ENCODE peak calls at places on chromosomes 16 and 17, in six cellular contexts. I is mammary epithelial cell, O is HepG2, M is GM23338, T is fibroblast of lung, W is GM23248. Z is an unnamed sample.
A peak's percentile ranks its signal among the peaks of the same experiment; 100 is the strongest.

GRCh38 chr16:48218473-48218872 is 25.6 kb upstream of the LONP2 start:
- DNase-seq in I (no peak), O (no peak), M (no peak), T (no peak), W (no peak), Z (no peak)

GRCh38 chr17:1143573-1143972 is 36.2 kb downstream of the ABR start:
- DNase-seq in I (no peak), O (no peak), M (peak; percentile 65), T (peak; percentile 20), W (peak; percentile 51), Z (no peak)

GRCh38 chr17:60139438-60140285 is 10.1 kb upstream of the CA4 start:
- DNase-seq in I (peak; percentile 34), O (peak; percentile 47), M (peak; percentile 86), T (peak; percentile 63), W (peak; percentile 85), Z (peak; percentile 49)

GRCh38 chr16:46629331-46629843 is 8.2 kb upstream of the SHCBP1 start:
- DNase-seq in I (peak; percentile 50), O (peak; percentile 60), M (peak; percentile 79), T (peak; percentile 49), W (peak; percentile 82), Z (peak; percentile 49)

GRCh38 chr17:57772774-57773173 is 27.7 kb upstream of the CCDC182 start:
- DNase-seq in I (no peak), O (no peak), M (no peak), T (no peak), W (no peak), Z (no peak)

GRCh38 chr17:74770498-74771318 is 5.4 kb downstream of the NAT9 start:
- DNase-seq in I (peak; percentile 51), O (peak; percentile 81), M (peak; percentile 85), T (no peak), W (peak; percentile 58), Z (peak; percentile 71)

GRCh38 chr17:34366051-34366450 is 3.0 kb upstream of the CCL1 start:
- DNase-seq in I (no peak), O (no peak), M (no peak), T (no peak), W (no peak), Z (peak; percentile 50)

GRCh38 chr17:40338058-40338457 is 26.5 kb downstream of the GJD3 start:
- DNase-seq in I (no peak), O (no peak), M (no peak), T (no peak), W (no peak), Z (no peak)

GRCh38 chr16:17161034-17161433 is 309.7 kb downstream of the XYLT1 start:
- DNase-seq in I (no peak), O (no peak), M (peak; percentile 30), T (no peak), W (no peak), Z (no peak)

GRCh38 chr17:76582660-76583059 is 3.0 kb downstream of the ST6GALNAC2 start:
- DNase-seq in I (peak; percentile 90), O (no peak), M (no peak), T (no peak), W (no peak), Z (no peak)

GRCh38 chr17:80565347-80566053 is 20.9 kb downstream of the RPTOR start:
- DNase-seq in I (no peak), O (no peak), M (peak; percentile 47), T (no peak), W (no peak), Z (no peak)

GRCh38 chr17:66689192-66689591 is 145.7 kb upstream of the CACNG5 start:
- DNase-seq in I (no peak), O (no peak), M (no peak), T (no peak), W (no peak), Z (no peak)

GRCh38 chr17:63525190-63525946 is 2.2 kb downstream of the KCNH6 start:
- DNase-seq in I (no peak), O (no peak), M (no peak), T (no peak), W (no peak), Z (no peak)

GRCh38 chr16:17518441-17518840 is 47.7 kb upstream of the XYLT1 start:
- DNase-seq in I (peak; percentile 46), O (no peak), M (no peak), T (peak; percentile 97), W (peak; percentile 72), Z (no peak)

GRCh38 chr17:35841505-35841904 is 27.2 kb downstream of the HEATR9 start:
- DNase-seq in I (no peak), O (no peak), M (no peak), T (peak; percentile 8), W (peak; percentile 48), Z (no peak)

GRCh38 chr16:87161822-87162676 is 155.1 kb downstream of the C16orf95 start:
- DNase-seq in I (peak; percentile 16), O (no peak), M (no peak), T (no peak), W (no peak), Z (no peak)

GRCh38 chr16:78893340-78893739 is 707.2 kb downstream of the MAF start:
- DNase-seq in I (no peak), O (no peak), M (no peak), T (no peak), W (no peak), Z (no peak)

GRCh38 chr17:48552453-48553189 is 7.7 kb upstream of the HOXB2 start:
- DNase-seq in I (peak; percentile 68), O (no peak), M (peak; percentile 48), T (peak; percentile 62), W (no peak), Z (no peak)

GRCh38 chr17:63704259-63704576 is 4.3 kb upstream of the LIMD2 start:
- DNase-seq in I (no peak), O (no peak), M (no peak), T (no peak), W (no peak), Z (no peak)

GRCh38 chr17:81206166-81206565 is 16.6 kb downstream of the CEP131 start:
- DNase-seq in I (no peak), O (no peak), M (no peak), T (no peak), W (no peak), Z (no peak)

GRCh38 chr17:82892869-82893565 is 53.2 kb upstream of the ZNF750 start:
- DNase-seq in I (no peak), O (no peak), M (no peak), T (no peak), W (no peak), Z (no peak)

GRCh38 chr17:17692353-17693252 is 11.3 kb downstream of the RAI1 start:
- DNase-seq in I (no peak), O (peak; percentile 52), M (no peak), T (peak; percentile 48), W (no peak), Z (no peak)

GRCh38 chr17:81470270-81470943 is 42.2 kb downstream of the ACTG1 start:
- DNase-seq in I (no peak), O (no peak), M (no peak), T (no peak), W (no peak), Z (no peak)

GRCh38 chr16:77963185-77964044 is 58.9 kb upstream of the CLEC3A start:
- DNase-seq in I (no peak), O (no peak), M (peak; percentile 93), T (peak; percentile 45), W (no peak), Z (no peak)

GRCh38 chr17:17613708-17614114 is 22.2 kb upstream of the PEMT start:
- DNase-seq in I (peak; percentile 62), O (peak; percentile 63), M (peak; percentile 93), T (peak; percentile 55), W (peak; percentile 81), Z (peak; percentile 66)

GRCh38 chr17:4420692-4421131 is 13.0 kb upstream of the SPNS3 start:
- DNase-seq in I (peak; percentile 50), O (peak; percentile 73), M (peak; percentile 90), T (peak; percentile 55), W (peak; percentile 78), Z (peak; percentile 87)

GRCh38 chr16:23081675-23082119 is 67.6 kb downstream of the USP31 start:
- DNase-seq in I (peak; percentile 81), O (no peak), M (no peak), T (peak; percentile 90), W (peak; percentile 91), Z (no peak)

GRCh38 chr16:72847187-72848044 is 200.5 kb downstream of the ZFHX3 start:
- DNase-seq in I (no peak), O (peak; percentile 30), M (peak; percentile 73), T (no peak), W (peak; percentile 47), Z (no peak)

GRCh38 chr16:84725481-84726078 is 25.8 kb downstream of the USP10 start:
- DNase-seq in I (no peak), O (no peak), M (no peak), T (no peak), W (no peak), Z (no peak)
- H4K20me1 ChIP-seq in I (peaks cover 5% of the 10 kb centered on the region), O (peaks cover 94% of the 10 kb centered on the region), M (peaks cover 67% of the 10 kb centered on the region), T (no peaks in the 10 kb centered on the region), W (peaks cover 7% of the 10 kb centered on the region), Z (peaks cover 12% of the 10 kb centered on the region)

GRCh38 chr16:11734653-11735043 is 8.0 kb downstream of the TXNDC11 start:
- DNase-seq in I (no peak), O (no peak), M (no peak), T (no peak), W (no peak), Z (peak; percentile 52)

GRCh38 chr16:11738742-11739544 is 3.7 kb downstream of the TXNDC11 start:
- DNase-seq in I (no peak), O (no peak), M (no peak), T (no peak), W (no peak), Z (peak; percentile 71)

GRCh38 chr16:11735801-11736200 is 6.9 kb downstream of the TXNDC11 start:
- DNase-seq in I (no peak), O (no peak), M (no peak), T (no peak), W (no peak), Z (peak; percentile 56)

GRCh38 chr16:11737678-11738077 is 5.0 kb downstream of the TXNDC11 start:
- DNase-seq in I (no peak), O (no peak), M (no peak), T (no peak), W (no peak), Z (peak; percentile 23)

GRCh38 chr16:11736903-11737302 is 5.8 kb downstream of the TXNDC11 start:
- DNase-seq in I (no peak), O (no peak), M (no peak), T (no peak), W (no peak), Z (peak; percentile 23)
- H4K20me1 ChIP-seq in I (no peaks in the 10 kb centered on the region), O (peaks cover 48% of the 10 kb centered on the region), M (peaks cover 31% of the 10 kb centered on the region), T (no peaks in the 10 kb centered on the region), W (peaks cover 11% of the 10 kb centered on the region), Z (no peaks in the 10 kb centered on the region)

GRCh38 chr16:63096857-63097256 is 1060.6 kb upstream of the CDH8 start:
- DNase-seq in I (no peak), O (no peak), M (no peak), T (no peak), W (no peak), Z (no peak)

DNA sequence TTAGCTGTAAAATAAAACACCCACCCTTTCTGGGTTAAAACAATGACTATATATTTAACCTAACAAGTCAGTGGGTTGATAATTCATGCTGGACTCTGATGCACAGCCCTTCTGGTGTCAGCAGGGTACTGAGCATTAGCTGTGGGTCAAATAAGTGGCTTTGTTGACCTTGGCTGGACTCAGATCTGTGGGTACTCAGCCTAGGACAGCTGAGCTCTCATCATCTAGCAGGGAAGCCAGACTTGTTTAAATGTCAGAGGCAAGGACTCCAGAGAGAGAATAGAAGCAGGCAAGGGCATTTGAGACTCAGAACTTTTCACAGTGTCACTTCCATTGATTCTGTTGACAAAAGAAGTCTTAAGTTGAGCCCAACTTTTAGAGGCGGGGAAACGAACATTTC is 1063.8 kb upstream of the CDH8 start:
- DNase-seq in I (no peak), O (no peak), M (no peak), T (no peak), W (no peak), Z (no peak)
- H4K20me1 ChIP-seq in I (no peaks in the 10 kb centered on the region), O (no peaks in the 10 kb centered on the region), M (no peaks in the 10 kb centered on the region), T (no peaks in the 10 kb centered on the region), W (no peaks in the 10 kb centered on the region), Z (no peaks in the 10 kb centered on the region)

GRCh38 chr16:31188450-31189411 is 8.8 kb downstream of the FUS start:
- DNase-seq in I (no peak), O (no peak), M (no peak), T (no peak), W (no peak), Z (no peak)
- H4K20me1 ChIP-seq in I (peaks cover 9% of the 10 kb centered on the region), O (peaks cover 78% of the 10 kb centered on the region), M (peaks cover 86% of the 10 kb centered on the region), T (no peaks in the 10 kb centered on the region), W (peaks cover 22% of the 10 kb centered on the region), Z (peaks cover 11% of the 10 kb centered on the region)